ENCODE peak calls at places on chromosomes 5 and 9, in seven cellular contexts. R, Z, T, O, B, F and P are unnamed samples.

GRCh38 chr5:96546120-96546519 is 113.1 kb upstream of the PCSK1 start:
- DNase-seq in R (no peak), Z (no peak), T (no peak), O (no peak), B (no peak), F (no peak), P (no peak)

GRCh38 chr9:38619556-38620447 is 594 bp downstream of the ANKRD18A start:
- DNase-seq in R (no peak), Z (no peak), T (no peak), O (no peak), B (peak), F (peak), P (no peak)

GRCh38 chr5:36839479-36839878 is 37.1 kb upstream of the NIPBL start:
- DNase-seq in R (no peak), Z (no peak), T (no peak), O (no peak), B (no peak), F (no peak), P (no peak)

GRCh38 chr9:124699575-124699974 is 71.5 kb downstream of the NR6A1 start:
- DNase-seq in R (no peak), Z (no peak), T (no peak), O (no peak), B (no peak), F (no peak), P (no peak)

GRCh38 chr9:88193766-88194165 is 55.5 kb upstream of the SPATA31C2 start:
- DNase-seq in R (no peak), Z (no peak), T (no peak), O (no peak), B (no peak), F (no peak), P (no peak)

GRCh38 chr5:73232266-73233041 is 59.5 kb downstream of the TMEM174 start:
- DNase-seq in R (no peak), Z (no peak), T (no peak), O (no peak), B (no peak), F (no peak), P (no peak)

GRCh38 chr9:6931913-6932312 is 174.1 kb downstream of the KDM4C start:
- DNase-seq in R (no peak), Z (no peak), T (peak), O (no peak), B (peak), F (no peak), P (no peak)

GRCh38 chr9:121916008-121916407 is 177.1 kb downstream of the TTLL11 start:
- DNase-seq in R (no peak), Z (no peak), T (peak), O (no peak), B (no peak), F (no peak), P (no peak)

GRCh38 chr9:35685506-35685905 is 4.2 kb downstream of the TPM2 start:
- DNase-seq in R (no peak), Z (peak), T (no peak), O (no peak), B (no peak), F (no peak), P (no peak)

GRCh38 chr5:104815212-104815611 is 1252.6 kb upstream of the NUDT12 start:
- DNase-seq in R (no peak), Z (no peak), T (no peak), O (no peak), B (no peak), F (no peak), P (no peak)

GRCh38 chr5:80128129-80128528 is 93.0 kb downstream of the THBS4 start:
- DNase-seq in R (no peak), Z (no peak), T (no peak), O (no peak), B (no peak), F (no peak), P (no peak)

GRCh38 chr9:116286287-116286686 is 132.7 kb downstream of the PAPPA start:
- DNase-seq in R (no peak), Z (no peak), T (no peak), O (no peak), B (no peak), F (no peak), P (no peak)

GRCh38 chr5:168086104-168086610 is 205.3 kb upstream of the WWC1 start:
- DNase-seq in R (no peak), Z (no peak), T (no peak), O (no peak), B (peak), F (no peak), P (no peak)

GRCh38 chr9:86633904-86634303 is 279.7 kb upstream of the TUT7 start:
- DNase-seq in R (no peak), Z (no peak), T (no peak), O (no peak), B (no peak), F (no peak), P (no peak)

GRCh38 chr5:179254638-179255271 is 90.5 kb downstream of the ADAMTS2 start:
- DNase-seq in R (no peak), Z (no peak), T (no peak), O (no peak), B (no peak), F (no peak), P (no peak)

GRCh38 chr5:11814373-11814772 is 89.9 kb downstream of the CTNND2 start:
- DNase-seq in R (no peak), Z (no peak), T (no peak), O (no peak), B (no peak), F (no peak), P (no peak)

GRCh38 chr5:146331257-146331822 is 7.3 kb upstream of the POU4F3 start:
- DNase-seq in R (no peak), Z (no peak), T (no peak), O (no peak), B (no peak), F (no peak), P (no peak)

GRCh38 chr5:176733586-176734262 is 76.6 kb upstream of the UNC5A start:
- DNase-seq in R (no peak), Z (peak), T (no peak), O (no peak), B (no peak), F (peak), P (peak)

GRCh38 chr5:158406884-158407790 is 548.2 kb upstream of the CLINT1 start:
- DNase-seq in R (no peak), Z (no peak), T (no peak), O (no peak), B (no peak), F (no peak), P (no peak)

GRCh38 chr5:124404796-124405195 is 341.6 kb downstream of the ZNF608 start:
- DNase-seq in R (peak), Z (no peak), T (no peak), O (no peak), B (no peak), F (no peak), P (no peak)

GRCh38 chr9:137317979-137318511 is 16.0 kb upstream of the NRARP start:
- DNase-seq in R (no peak), Z (peak), T (no peak), O (no peak), B (no peak), F (no peak), P (no peak)

GRCh38 chr9:522658-523057 is 308.0 kb downstream of the DOCK8 start:
- DNase-seq in R (no peak), Z (no peak), T (no peak), O (no peak), B (no peak), F (no peak), P (no peak)

GRCh38 chr9:29208670-29209069 is 1635.4 kb upstream of the C9orf72 start:
- DNase-seq in R (no peak), Z (no peak), T (no peak), O (no peak), B (no peak), F (no peak), P (no peak)

GRCh38 chr5:132870801-132871200 is 2.7 kb upstream of the LEAP2 start:
- DNase-seq in R (no peak), Z (no peak), T (no peak), O (no peak), B (no peak), F (no peak), P (no peak)

GRCh38 chr9:107809859-107810492 is 320.4 kb upstream of the KLF4 start:
- DNase-seq in R (no peak), Z (no peak), T (no peak), O (no peak), B (peak), F (no peak), P (no peak)

GRCh38 chr9:101094686-101095085 is 66.2 kb downstream of the PLPPR1 start:
- DNase-seq in R (no peak), Z (no peak), T (no peak), O (no peak), B (no peak), F (no peak), P (no peak)

GRCh38 chr5:63959177-63959982 is 2.9 kb downstream of the HTR1A start:
- DNase-seq in R (no peak), Z (no peak), T (no peak), O (no peak), B (no peak), F (peak), P (peak)

GRCh38 chr5:167305591-167306213 is 985.7 kb upstream of the WWC1 start:
- DNase-seq in R (no peak), Z (no peak), T (no peak), O (no peak), B (no peak), F (no peak), P (no peak)

GRCh38 chr5:37838152-37838932 is 1.5 kb downstream of the GDNF start:
- DNase-seq in R (no peak), Z (no peak), T (no peak), O (no peak), B (no peak), F (no peak), P (no peak)

GRCh38 chr5:81851481-81852178 is 100.7 kb upstream of the SSBP2 start:
- DNase-seq in R (peak), Z (peak), T (peak), O (no peak), B (peak), F (peak), P (peak)

GRCh38 chr5:81852277-81853004 is 101.5 kb upstream of the SSBP2 start:
- DNase-seq in R (peak), Z (peak), T (no peak), O (no peak), B (peak), F (peak), P (peak)

GRCh38 chr5:81854485-81854884 is 103.6 kb upstream of the SSBP2 start:
- DNase-seq in R (no peak), Z (no peak), T (no peak), O (no peak), B (no peak), F (no peak), P (no peak)

GRCh38 chr5:81854915-81855314 is 104.0 kb upstream of the SSBP2 start:
- DNase-seq in R (no peak), Z (no peak), T (no peak), O (no peak), B (no peak), F (no peak), P (no peak)

DNA sequence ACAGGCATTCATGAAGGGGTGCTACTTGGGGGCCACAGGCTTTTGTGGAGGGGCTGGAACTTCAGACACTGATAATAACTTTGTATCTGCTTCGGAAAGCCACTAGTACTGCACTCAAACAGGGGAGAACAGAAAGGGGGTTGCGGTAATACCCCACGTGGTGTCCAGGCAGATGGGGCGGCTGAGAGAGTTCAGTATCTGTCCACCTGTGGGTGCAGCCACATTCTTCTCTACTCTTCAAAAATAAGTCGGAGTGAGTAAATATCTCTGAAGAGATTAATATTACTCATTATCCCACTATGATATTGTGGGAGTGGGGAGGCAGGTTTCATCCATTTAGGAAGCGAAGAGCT is 102.1 kb upstream of the SSBP2 start:
- DNase-seq in R (peak), Z (no peak), T (no peak), O (no peak), B (no peak), F (no peak), P (no peak)
- H3K27ac ChIP-seq in R (peak), Z (peak), T (no peak), O (peak), B (peak), F (peak), P (no peak)

GRCh38 chr5:150254363-150255154 is 35.0 kb downstream of the CAMK2A start:
- DNase-seq in R (no peak), Z (no peak), T (no peak), O (no peak), B (no peak), F (no peak), P (no peak)

GRCh38 chr5:150257424-150257823 is 32.1 kb downstream of the CAMK2A start:
- DNase-seq in R (no peak), Z (no peak), T (no peak), O (no peak), B (no peak), F (no peak), P (no peak)

GRCh38 chr5:150253416-150254208 is 36.0 kb downstream of the CAMK2A start:
- DNase-seq in R (no peak), Z (no peak), T (no peak), O (no peak), B (no peak), F (no peak), P (no peak)

GRCh38 chr5:150256416-150257064 is 33.0 kb downstream of the CAMK2A start:
- DNase-seq in R (no peak), Z (no peak), T (no peak), O (no peak), B (no peak), F (no peak), P (no peak)

DNA sequence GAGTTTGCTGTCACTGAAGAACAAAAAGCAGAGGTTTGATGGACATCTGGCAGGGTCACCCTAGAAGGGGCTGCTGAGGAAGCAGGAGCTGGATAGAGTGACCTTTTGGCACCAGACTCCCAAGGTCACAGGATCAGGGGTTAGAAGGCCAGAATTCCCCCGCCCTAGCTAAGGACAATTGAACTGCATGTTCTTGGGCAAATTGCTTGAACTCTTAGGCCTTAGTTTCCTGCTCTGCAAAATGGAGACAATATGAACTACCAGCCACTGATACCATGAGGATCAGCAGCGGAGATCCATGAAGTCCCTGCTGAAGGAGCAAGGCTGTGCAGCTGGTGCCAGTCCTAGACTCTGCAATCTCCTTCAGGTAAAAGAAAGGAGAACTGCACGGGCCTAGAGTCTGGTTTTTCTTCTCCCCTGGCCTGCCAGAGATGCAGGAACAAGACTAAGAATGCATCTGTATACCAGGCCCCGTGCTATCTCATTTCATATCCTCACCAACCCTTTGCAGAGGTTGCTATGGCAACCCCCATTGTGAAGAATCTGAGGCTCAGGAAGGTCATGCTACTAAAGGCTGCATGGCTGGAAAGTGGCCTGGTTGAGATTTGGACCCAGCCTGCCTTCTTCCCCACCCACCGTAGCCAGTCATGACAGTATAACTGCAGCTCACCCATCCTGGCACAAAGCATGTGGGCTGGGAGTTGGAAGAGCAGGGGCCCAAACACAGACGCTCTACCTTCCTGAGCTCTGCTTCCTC is 33.7 kb downstream of the CAMK2A start:
- DNase-seq in R (no peak), Z (no peak), T (peak), O (no peak), B (no peak), F (no peak), P (no peak)
- H3K27ac ChIP-seq in R (no peak), Z (no peak), T (no peak), O (no peak), B (no peak), F (no peak), P (peak)

GRCh38 chr9:97696025-97696822 is 916 bp downstream of the XPA start:
- DNase-seq in R (peak), Z (no peak), T (no peak), O (no peak), B (no peak), F (no peak), P (no peak)
- H3K27ac ChIP-seq in R (peak), Z (peak), T (peak), O (peak), B (peak), F (peak), P (peak)

DNA sequence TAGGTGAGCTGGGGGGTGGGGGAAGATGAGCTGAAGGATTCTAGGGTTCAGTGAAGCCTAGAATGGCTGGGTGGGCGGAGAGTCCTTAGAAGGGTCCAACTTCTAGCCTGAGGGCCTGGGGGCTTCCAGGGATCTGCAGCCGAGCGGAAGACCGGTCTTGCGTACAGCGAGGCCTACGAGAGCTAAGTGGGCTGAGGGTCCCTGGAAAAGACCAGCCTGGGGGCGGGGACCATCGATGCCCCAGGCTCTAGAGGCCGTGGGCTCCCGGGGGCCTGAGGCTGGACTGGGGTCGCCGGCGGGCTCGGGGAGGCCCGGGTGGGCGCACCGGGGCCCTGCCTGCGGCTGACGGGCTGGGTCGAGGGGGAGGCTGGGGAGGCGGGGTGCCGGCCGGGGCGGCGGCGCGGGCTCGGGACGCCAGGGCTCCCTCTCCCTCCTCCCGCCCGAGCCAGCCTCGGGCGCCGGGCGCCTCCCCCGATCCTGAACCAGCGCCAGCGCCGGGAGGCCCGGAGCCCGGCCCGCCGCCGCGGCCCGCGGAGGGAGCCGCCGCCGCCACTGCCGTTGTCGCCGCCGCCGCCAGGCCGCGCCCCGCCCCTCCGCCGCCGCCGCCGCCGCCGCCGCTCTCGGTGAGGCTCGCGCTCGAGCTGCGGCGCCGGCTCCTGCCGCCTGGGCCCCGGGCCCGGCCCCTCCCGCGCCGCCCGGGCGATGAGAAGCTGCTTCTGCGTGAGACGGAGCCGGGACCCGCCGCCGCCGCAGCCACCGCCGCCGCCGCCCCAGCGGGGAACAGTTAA is at the start of gene MVB12B:
- DNase-seq in R (peak), Z (peak), T (no peak), O (no peak), B (peak), F (peak), P (no peak)
- H3K27ac ChIP-seq in R (no peak), Z (peak), T (no peak), O (peak), B (peak), F (peak), P (peak)

GRCh38 chr5:76703707-76704106 is 12.2 kb upstream of the F2R start:
- DNase-seq in R (no peak), Z (no peak), T (no peak), O (no peak), B (no peak), F (no peak), P (no peak)

GRCh38 chr5:76701298-76701697 is 14.6 kb upstream of the F2R start:
- DNase-seq in R (no peak), Z (no peak), T (peak), O (no peak), B (no peak), F (no peak), P (no peak)

GRCh38 chr5:76705574-76705973 is 10.4 kb upstream of the F2R start:
- DNase-seq in R (no peak), Z (no peak), T (no peak), O (no peak), B (no peak), F (no peak), P (no peak)

GRCh38 chr5:76700571-76700970 is 15.4 kb upstream of the F2R start:
- DNase-seq in R (no peak), Z (no peak), T (no peak), O (no peak), B (no peak), F (no peak), P (no peak)

DNA sequence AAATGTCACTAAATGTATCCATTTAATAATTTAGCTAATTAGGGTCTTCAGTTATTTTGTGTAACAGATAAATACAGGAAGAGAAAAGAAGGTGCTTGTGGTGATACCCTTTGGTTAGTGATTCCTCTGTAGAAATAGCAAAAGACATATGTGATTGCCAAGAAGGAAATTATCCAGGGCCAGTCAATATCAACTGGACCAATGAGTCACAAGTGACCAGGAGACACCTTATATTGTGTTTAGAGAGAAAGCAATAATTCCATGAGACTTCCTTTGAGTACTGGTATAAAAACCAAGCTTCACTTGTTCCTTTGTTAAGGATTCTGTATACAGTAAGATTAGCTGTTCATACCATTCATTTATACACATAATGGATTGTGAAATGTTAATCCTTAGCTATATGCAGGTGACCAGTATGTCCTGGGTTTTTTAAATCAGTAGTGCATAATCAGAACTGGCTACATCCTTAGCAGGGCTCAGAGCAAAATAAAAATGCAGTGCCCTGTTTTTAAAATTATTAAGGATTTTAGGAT is 11.7 kb upstream of the F2R start:
- DNase-seq in R (no peak), Z (no peak), T (no peak), O (no peak), B (no peak), F (no peak), P (no peak)
- H3K27ac ChIP-seq in R (no peak), Z (no peak), T (no peak), O (no peak), B (no peak), F (no peak), P (no peak)

GRCh38 chr5:143871672-143872071 is 59.7 kb downstream of the HMHB1 start:
- DNase-seq in R (no peak), Z (no peak), T (no peak), O (no peak), B (no peak), F (no peak), P (no peak)
- H3K27ac ChIP-seq in R (no peak), Z (no peak), T (no peak), O (no peak), B (no peak), F (no peak), P (no peak)

GRCh38 chr5:71905804-71906711 is 187.0 kb downstream of the CARTPT start:
- DNase-seq in R (no peak), Z (no peak), T (no peak), O (no peak), B (no peak), F (no peak), P (no peak)
- H3K27ac ChIP-seq in R (no peak), Z (no peak), T (no peak), O (no peak), B (no peak), F (no peak), P (no peak)

GRCh38 chr5:107485184-107485583 is 185.6 kb downstream of the EFNA5 start:
- DNase-seq in R (no peak), Z (no peak), T (no peak), O (no peak), B (no peak), F (no peak), P (no peak)
- H3K27ac ChIP-seq in R (no peak), Z (no peak), T (no peak), O (no peak), B (no peak), F (no peak), P (no peak)

GRCh38 chr9:130116346-130116745 is 55.9 kb upstream of the NCS1 start:
- DNase-seq in R (no peak), Z (no peak), T (no peak), O (no peak), B (no peak), F (no peak), P (no peak)
- H3K27ac ChIP-seq in R (no peak), Z (no peak), T (no peak), O (no peak), B (peak), F (no peak), P (peak)